ENCODE peak calls at places on chromosomes 2 and 18, in five cellular contexts. X is cardiac muscle cell, G is NT2/D1, D is heart right ventricle, H is MM.1S. E is an unnamed sample.

GRCh38 chr2:150141241-150142001 is 346.0 kb downstream of the RND3 start:
- DNase-seq in X (no peak), G (no peak), D (no peak), H (no peak), E (no peak)

GRCh38 chr2:196875414-196875813 is 51.1 kb downstream of the PGAP1 start:
- DNase-seq in X (no peak), G (no peak), D (no peak), H (no peak), E (no peak)

GRCh38 chr18:43170586-43170985 is 55.1 kb upstream of the RIT2 start:
- DNase-seq in X (no peak), G (no peak), D (no peak), H (no peak), E (no peak)

GRCh38 chr2:150477347-150477746 is 10.1 kb downstream of the RND3 start:
- DNase-seq in X (no peak), G (no peak), D (no peak), H (no peak), E (no peak)

GRCh38 chr2:226799211-226799975 is at the start of gene IRS1:
- DNase-seq in X (peak; percentile 92), G (peak; percentile 77), D (peak; percentile 81), H (peak; percentile 86), E (peak; percentile 71)

GRCh38 chr2:205775091-205775876 is 93.0 kb downstream of the NRP2 start:
- DNase-seq in X (peak; percentile 51), G (no peak), D (no peak), H (no peak), E (no peak)

GRCh38 chr2:167335627-167336026 is 447.3 kb downstream of the XIRP2 start:
- DNase-seq in X (peak; percentile 6), G (no peak), D (no peak), H (no peak), E (no peak)

GRCh38 chr2:73418343-73418742 is 32.7 kb downstream of the ALMS1 start:
- DNase-seq in X (peak; percentile 95), G (no peak), D (peak; percentile 68), H (no peak), E (peak; percentile 86)

GRCh38 chr2:152472524-152472923 is 137.6 kb downstream of the FMNL2 start:
- DNase-seq in X (no peak), G (no peak), D (no peak), H (no peak), E (no peak)

GRCh38 chr2:171723724-171724683 is 36.7 kb downstream of the DYNC1I2 start:
- DNase-seq in X (peak; percentile 23), G (peak; percentile 11), D (no peak), H (no peak), E (no peak)

GRCh38 chr2:113268621-113269360 is 9.9 kb downstream of the PAX8 start:
- DNase-seq in X (no peak), G (no peak), D (no peak), H (no peak), E (no peak)

GRCh38 chr2:170943596-170943995 is 14.5 kb downstream of the GORASP2 start:
- DNase-seq in X (no peak), G (no peak), D (no peak), H (no peak), E (no peak)

GRCh38 chr18:76274470-76275289 is 220.4 kb downstream of the ZNF516 start:
- DNase-seq in X (no peak), G (no peak), D (peak; percentile 20), H (peak; percentile 41), E (no peak)

GRCh38 chr2:45141883-45142866 is 132.9 kb upstream of the SIX2 start:
- DNase-seq in X (no peak), G (no peak), D (no peak), H (no peak), E (no peak)

GRCh38 chr18:63063171-63063570 is 256.4 kb downstream of the BCL2 start:
- DNase-seq in X (peak; percentile 18), G (no peak), D (no peak), H (no peak), E (no peak)

GRCh38 chr2:147046473-147046872 is 798.4 kb upstream of the ACVR2A start:
- DNase-seq in X (no peak), G (no peak), D (no peak), H (no peak), E (no peak)
- H3K9me3 ChIP-seq in X (no peaks in the 10 kb centered on the region), G (no peaks in the 10 kb centered on the region), D (no peaks in the 10 kb centered on the region), H (no peaks in the 10 kb centered on the region), E (no peaks in the 10 kb centered on the region)

GRCh38 chr2:16204251-16204650 is 263.9 kb downstream of the MYCN start:
- DNase-seq in X (no peak), G (no peak), D (no peak), H (no peak), E (no peak)

GRCh38 chr2:16203691-16204090 is 263.3 kb downstream of the MYCN start:
- DNase-seq in X (no peak), G (no peak), D (no peak), H (no peak), E (no peak)

GRCh38 chr2:16202643-16203020 is 262.3 kb downstream of the MYCN start:
- DNase-seq in X (no peak), G (no peak), D (no peak), H (no peak), E (no peak)

GRCh38 chr2:16201876-16202642 is 261.7 kb downstream of the MYCN start:
- DNase-seq in X (no peak), G (no peak), D (no peak), H (no peak), E (no peak)

GRCh38 chr2:16203069-16203468 is 262.7 kb downstream of the MYCN start:
- DNase-seq in X (no peak), G (no peak), D (no peak), H (no peak), E (no peak)
- H3K9me3 ChIP-seq in X (no peaks in the 10 kb centered on the region), G (peaks cover 15% of the 10 kb centered on the region), D (no peaks in the 10 kb centered on the region), H (no peaks in the 10 kb centered on the region), E (no peaks in the 10 kb centered on the region)

GRCh38 chr2:230525682-230526081 is 109.7 kb downstream of the SP100 start:
- DNase-seq in X (no peak), G (peak; percentile 8), D (no peak), H (no peak), E (no peak)
- H3K9me3 ChIP-seq in X (no peaks in the 10 kb centered on the region), G (peaks cover 48% of the 10 kb centered on the region), D (no peaks in the 10 kb centered on the region), H (no peaks in the 10 kb centered on the region), E (no peaks in the 10 kb centered on the region)

GRCh38 chr2:132837764-132838163 is 167.8 kb upstream of the LYPD1 start:
- DNase-seq in X (no peak), G (peak; percentile 25), D (no peak), H (no peak), E (no peak)
- H3K9me3 ChIP-seq in X (no peaks in the 10 kb centered on the region), G (peaks cover 7% of the 10 kb centered on the region), D (no peaks in the 10 kb centered on the region), H (no peaks in the 10 kb centered on the region), E (no peaks in the 10 kb centered on the region)